ENCODE peak calls at places on chromosomes 5 and 9, in five cellular contexts. O is GM12892, E is ELR, F is epithelial cell of prostate, B is fibroblast of pulmonary artery. H is an unnamed sample.

GRCh38 chr9:70093944-70094343 is 50.3 kb downstream of the MAMDC2 start:
- DNase-seq in O (no peak), F (no peak), E (no peak), B (no peak), H (no peak)

GRCh38 chr5:178078197-178078995 is 34.9 kb upstream of the N4BP3 start:
- DNase-seq in B (peak), O (no peak), F (no peak), E (peak), H (no peak)

GRCh38 chr9:4375424-4376195 is 75.7 kb upstream of the GLIS3 start:
- DNase-seq in B (peak), E (peak), F (peak), O (no peak), H (no peak)

GRCh38 chr9:116494815-116495634 is 192.1 kb upstream of the TRIM32 start:
- DNase-seq in B (no peak), E (peak), F (no peak), O (no peak), H (no peak)

GRCh38 chr5:143101740-143102386 is 301.6 kb downstream of the NR3C1 start:
- DNase-seq in F (no peak), O (no peak), B (no peak), E (no peak), H (no peak)

GRCh38 chr5:67427745-67428298 is 231.2 kb upstream of the CD180 start:
- DNase-seq in F (no peak), E (no peak), O (no peak), B (no peak), H (no peak)

GRCh38 chr5:133714161-133714915 is 102.0 kb upstream of the FSTL4 start:
- DNase-seq in E (peak), O (no peak), F (no peak), B (no peak), H (no peak)

GRCh38 chr9:6049798-6050197 is 34.4 kb upstream of the RANBP6 start:
- DNase-seq in F (no peak), B (peak), E (peak), O (no peak), H (no peak)

GRCh38 chr9:82588801-82589200 is 474.1 kb downstream of the RASEF start:
- DNase-seq in O (no peak), B (no peak), F (no peak), E (no peak), H (no peak)

GRCh38 chr5:10601246-10602030 is 37.6 kb downstream of the ANKRD33B start:
- DNase-seq in F (peak), B (peak), O (no peak), E (peak), H (no peak)

GRCh38 chr5:1249366-1250280 is 24.4 kb downstream of the SLC6A18 start:
- DNase-seq in B (no peak), F (no peak), O (no peak), E (no peak), H (no peak)

GRCh38 chr9:72509053-72509452 is 12.4 kb upstream of the TMC1 start:
- DNase-seq in B (peak), E (peak), F (no peak), O (no peak), H (no peak)

GRCh38 chr9:18477121-18477705 is 3.3 kb downstream of the ADAMTSL1 start:
- DNase-seq in F (no peak), E (no peak), B (no peak), O (no peak), H (no peak)

GRCh38 chr5:14144586-14145355 is 1.6 kb downstream of the TRIO start:
- DNase-seq in O (peak), F (peak), B (peak), E (peak), H (peak)

GRCh38 chr5:143026380-143026779 is 256.2 kb downstream of the ARHGAP26 start:
- DNase-seq in F (no peak), B (no peak), E (no peak), O (no peak), H (no peak)

GRCh38 chr5:68396722-68397121 is 181.2 kb downstream of the PIK3R1 start:
- DNase-seq in B (no peak), O (no peak), F (no peak), E (no peak), H (no peak)

GRCh38 chr5:1310118-1310517 is 15.2 kb upstream of the TERT start:
- DNase-seq in B (no peak), O (no peak), E (no peak), F (no peak), H (no peak)

GRCh38 chr9:84511651-84512050 is 157.9 kb upstream of the NTRK2 start:
- DNase-seq in F (no peak), O (no peak), B (no peak), E (no peak), H (no peak)

GRCh38 chr5:122126177-122126701 is 3.1 kb upstream of the ZNF474 start:
- DNase-seq in E (peak), B (peak), O (no peak), F (no peak), H (no peak)